ENCODE peak calls at places on chromosomes 5 and 9, in seven cellular contexts. V is GM23338, W is H1, S is H9, M is A549, X is fibroblast of lung, K is MM.1S. G is an unnamed sample.

GRCh38 chr5:126872558-126873349 is 95.8 kb downstream of the LMNB1 start:
- DNase-seq in V (no peak), W (no peak), S (no peak), M (no peak), X (no peak), K (no peak), G (no peak)

GRCh38 chr5:177023247-177023703 is 779 bp downstream of the ZNF346 start:
- DNase-seq in V (peak; percentile 43), W (no peak), S (no peak), M (no peak), X (peak; percentile 15), K (no peak), G (peak; percentile 63)

GRCh38 chr5:171310334-171310815 is 1.3 kb downstream of the TLX3 start:
- DNase-seq in V (peak; percentile 78), W (no peak), S (no peak), M (no peak), X (no peak), K (no peak), G (no peak)

GRCh38 chr9:124210697-124211096 is 47.1 kb upstream of the NEK6 start:
- DNase-seq in V (no peak), W (no peak), S (no peak), M (no peak), X (peak; percentile 6), K (no peak), G (peak; percentile 81)

GRCh38 chr9:117344892-117345660 is 69.8 kb downstream of the ASTN2 start:
- DNase-seq in V (peak; percentile 27), W (no peak), S (no peak), M (no peak), X (peak; percentile 1), K (no peak), G (no peak)

GRCh38 chr5:87195104-87195581 is 72.5 kb upstream of the RASA1 start:
- DNase-seq in V (no peak), W (no peak), S (no peak), M (no peak), X (peak; percentile 85), K (no peak), G (no peak)

GRCh38 chr9:71119746-71120145 is 1.7 kb downstream of the TRPM3 start:
- DNase-seq in V (peak; percentile 72), W (no peak), S (peak; percentile 36), M (no peak), X (no peak), K (no peak), G (no peak)

GRCh38 chr5:119286516-119287488 is 69.0 kb upstream of the TNFAIP8 start:
- DNase-seq in V (no peak), W (no peak), S (no peak), M (peak; percentile 5), X (no peak), K (no peak), G (no peak)

GRCh38 chr9:108552459-108553040 is 303.2 kb downstream of the ACTL7B start:
- DNase-seq in V (no peak), W (no peak), S (no peak), M (peak; percentile 27), X (peak; percentile 83), K (no peak), G (no peak)

GRCh38 chr5:757931-758697 is 26.4 kb downstream of the ZDHHC11B start:
- DNase-seq in V (no peak), W (no peak), S (peak; percentile 60), M (no peak), X (no peak), K (no peak), G (peak; percentile 28)

GRCh38 chr5:11346336-11346735 is 557.9 kb downstream of the CTNND2 start:
- DNase-seq in V (peak; percentile 61), W (no peak), S (peak; percentile 82), M (no peak), X (no peak), K (no peak), G (no peak)

GRCh38 chr5:142803428-142804111 is 33.4 kb downstream of the ARHGAP26 start:
- DNase-seq in V (no peak), W (no peak), S (no peak), M (peak; percentile 94), X (no peak), K (no peak), G (no peak)

GRCh38 chr9:83628540-83628939 is 5.6 kb downstream of the IDNK start:
- DNase-seq in V (no peak), W (no peak), S (no peak), M (no peak), X (no peak), K (no peak), G (no peak)

GRCh38 chr5:98698359-98698758 is 75.1 kb upstream of the RGMB start:
- DNase-seq in V (no peak), W (no peak), S (no peak), M (no peak), X (peak; percentile 64), K (no peak), G (no peak)

GRCh38 chr5:77398896-77399295 is 93.2 kb downstream of the WDR41 start:
- DNase-seq in V (peak; percentile 35), W (no peak), S (no peak), M (no peak), X (no peak), K (no peak), G (no peak)

GRCh38 chr5:669111-669841 is 23.9 kb downstream of the TPPP start:
- DNase-seq in V (peak; percentile 80), W (no peak), S (peak; percentile 73), M (no peak), X (peak; percentile 52), K (no peak), G (peak; percentile 68)

GRCh38 chr5:65059681-65060598 is 291.2 kb downstream of the CWC27 start:
- DNase-seq in V (no peak), W (no peak), S (no peak), M (no peak), X (peak; percentile 71), K (no peak), G (no peak)
- H3K27ac ChIP-seq in V (no peak overlapping the region), W (no peak overlapping the region), S (no peak overlapping the region), M (no peak overlapping the region), X (no peak overlapping the region), K (no peak overlapping the region), G (no peak overlapping the region)

DNA sequence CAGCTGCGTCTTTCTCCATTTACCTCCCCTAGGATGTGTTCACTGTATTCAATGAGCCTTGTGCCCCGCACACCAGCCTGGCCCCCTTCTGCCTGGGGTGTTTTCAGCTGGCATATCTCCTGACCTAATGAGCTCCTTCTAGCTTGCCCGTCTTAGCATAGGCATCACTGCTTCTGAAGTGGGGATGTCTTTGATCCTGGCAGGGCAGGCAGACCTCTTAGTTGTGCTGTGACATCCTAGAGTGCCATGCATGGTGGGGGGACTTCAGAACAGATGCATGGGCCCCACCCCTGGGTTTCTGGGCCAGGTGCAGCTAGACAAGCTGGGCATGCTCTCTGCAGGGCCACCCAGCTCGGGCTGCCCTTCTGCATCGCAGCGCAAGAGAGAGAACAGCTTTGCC is 172.7 kb downstream of the GADD45G start:
- DNase-seq in V (no peak), W (no peak), S (no peak), M (no peak), X (no peak), K (no peak), G (no peak)
- H3K4me1 ChIP-seq in V (no peaks in the 10 kb centered on the region), W (no peaks in the 10 kb centered on the region), S (no peaks in the 10 kb centered on the region), M (no peaks in the 10 kb centered on the region), X (no peaks in the 10 kb centered on the region), K (no peaks in the 10 kb centered on the region), G (no peaks in the 10 kb centered on the region)

GRCh38 chr9:614421-614820 is 227.1 kb upstream of the DMRT1 start:
- DNase-seq in V (no peak), W (no peak), S (no peak), M (no peak), X (peak; percentile 24), K (no peak), G (no peak)
- H3K4me2 ChIP-seq in V (no peak overlapping the region), W (no peak overlapping the region), S (no peak overlapping the region), M (no peak overlapping the region), X (no peak overlapping the region), K (peak overlapping the region; percentile 40), G (no peak overlapping the region)

GRCh38 chr9:89376741-89377140 is 58.4 kb downstream of the SECISBP2 start:
- DNase-seq in V (no peak), W (no peak), S (no peak), M (no peak), X (no peak), K (no peak), G (no peak)
- H3K27ac ChIP-seq in V (no peak overlapping the region), W (no peak overlapping the region), S (no peak overlapping the region), M (no peak overlapping the region), X (no peak overlapping the region), K (no peak overlapping the region), G (no peak overlapping the region)

G was measured in Karpas-422.